ENCODE peak calls at places on chromosome 5, in five cellular contexts. J is A549, A is IMR-90, T is HepG2, I is K562. D is an unnamed sample.

GRCh38 chr5:14706615-14707021 is 42.1 kb downstream of the OTULIN start:
- DNase-seq in T (no peak), A (peak; percentile 79), I (no peak), J (no peak), D (no peak)

GRCh38 chr5:137989419-137989818 is 43.5 kb downstream of the FAM13B start:
- DNase-seq in I (no peak), J (no peak), T (no peak), A (no peak), D (no peak)

GRCh38 chr5:173646684-173647083 is 30.2 kb upstream of the BOD1 start:
- DNase-seq in T (no peak), A (no peak), J (no peak), I (no peak), D (no peak)

GRCh38 chr5:36605241-36605640 is 1.2 kb upstream of the SLC1A3 start:
- DNase-seq in I (no peak), A (no peak), T (no peak), J (no peak), D (no peak)

GRCh38 chr5:154237946-154238345 is 47.4 kb downstream of the GALNT10 start:
- DNase-seq in A (no peak), T (no peak), I (no peak), J (no peak), D (no peak)

GRCh38 chr5:14983666-14984441 is 112.3 kb upstream of the ANKH start:
- DNase-seq in I (no peak), J (no peak), A (no peak), T (no peak), D (no peak)

GRCh38 chr5:36696059-36696673 is 89.8 kb downstream of the SLC1A3 start:
- DNase-seq in J (peak; percentile 55), A (peak; percentile 61), I (peak; percentile 37), T (peak; percentile 26), D (peak; percentile 77)

GRCh38 chr5:51172853-51173635 is 210.2 kb upstream of the ISL1 start:
- DNase-seq in I (no peak), J (no peak), A (no peak), T (no peak), D (no peak)

GRCh38 chr5:66829826-66830225 is 233.6 kb downstream of the MAST4 start:
- DNase-seq in I (no peak), A (peak; percentile 8), T (no peak), J (no peak), D (no peak)

GRCh38 chr5:115616492-115616891 is 9.3 kb downstream of the TMED7 start:
- DNase-seq in T (no peak), I (no peak), A (no peak), J (no peak), D (no peak)

GRCh38 chr5:4879693-4880303 is 260.3 kb upstream of the ADAMTS16 start:
- DNase-seq in J (peak; percentile 65), I (peak; percentile 81), A (peak; percentile 47), T (peak; percentile 44), D (peak; percentile 97)

GRCh38 chr5:78899922-78900362 is 85.2 kb downstream of the ARSB start:
- DNase-seq in J (peak; percentile 11), A (peak; percentile 67), I (peak; percentile 66), T (peak; percentile 58), D (peak; percentile 53)

GRCh38 chr5:41120600-41120999 is 49.5 kb upstream of the MROH2B start:
- DNase-seq in I (no peak), T (no peak), A (no peak), J (no peak), D (no peak)
- TF ChIP-seq MAFK in I (no peak), T (no peak), A (no peak), J (no peak), D (no peak)

GRCh38 chr5:179278119-179278518 is 67.1 kb downstream of the ADAMTS2 start:
- DNase-seq in J (no peak), I (no peak), A (peak; percentile 23), T (no peak), D (no peak)

GRCh38 chr5:179276838-179277395 is 68.3 kb downstream of the ADAMTS2 start:
- DNase-seq in T (no peak), A (no peak), I (peak; percentile 24), J (no peak), D (no peak)

GRCh38 chr5:179275381-179275878 is 69.8 kb downstream of the ADAMTS2 start:
- DNase-seq in J (no peak), A (no peak), T (no peak), I (no peak), D (no peak)

GRCh38 chr5:179274321-179275315 is 70.6 kb downstream of the ADAMTS2 start:
- DNase-seq in J (no peak), T (no peak), A (no peak), I (no peak), D (no peak)

DNA sequence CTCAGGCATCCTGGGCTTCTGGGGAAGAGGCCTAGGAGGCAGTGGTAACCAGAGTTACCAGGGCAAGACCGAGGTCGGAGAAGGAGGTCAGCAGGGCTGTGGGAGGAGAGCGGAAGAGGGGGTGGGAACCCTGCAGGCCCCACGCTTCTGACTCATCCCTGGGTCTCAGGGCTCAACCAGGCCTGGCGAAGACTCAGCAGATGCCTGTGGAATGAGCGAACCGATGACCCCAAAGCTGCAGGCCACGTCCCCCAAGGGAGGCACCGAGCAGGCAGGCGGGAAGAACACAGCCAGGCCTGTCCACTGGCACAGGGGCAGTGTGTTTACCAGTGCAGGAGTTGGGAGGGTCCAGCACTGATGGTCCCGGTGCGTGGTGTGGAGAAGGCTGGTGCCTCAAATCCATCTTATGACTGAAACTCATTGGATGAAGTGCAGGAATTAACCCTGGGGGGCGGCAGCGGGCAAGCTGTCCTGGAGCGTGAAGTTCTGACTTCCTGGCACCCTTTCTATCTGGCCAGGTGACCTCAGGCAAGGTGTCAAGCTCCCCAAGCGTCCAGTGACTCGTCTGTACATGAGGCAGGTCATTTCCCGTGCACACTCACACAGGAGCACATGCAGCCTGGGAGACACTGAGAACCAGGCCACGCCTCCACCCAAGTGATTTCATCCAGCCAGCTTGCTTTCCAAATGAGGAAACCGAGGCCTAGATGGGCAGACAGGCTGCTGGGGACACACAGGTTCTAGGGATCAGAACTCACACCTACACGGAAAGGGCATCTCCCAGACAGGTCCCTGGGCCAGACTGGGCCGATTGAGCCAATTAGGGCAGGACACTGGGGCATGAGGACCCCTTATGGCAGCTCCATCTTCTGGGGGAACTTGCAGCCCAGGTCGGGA is 69.1 kb downstream of the ADAMTS2 start:
- DNase-seq in A (peak; percentile 98), I (peak; percentile 39), J (no peak), T (peak; percentile 26), D (no peak)
- TF ChIP-seq MAFK in A (peak; percentile 30), I (no peak), J (no peak), T (no peak), D (no peak)

GRCh38 chr5:35436441-35437057 is 181.1 kb upstream of the SPEF2 start:
- DNase-seq in T (peak; percentile 47), I (peak; percentile 11), J (peak; percentile 9), A (peak; percentile 22), D (no peak)
- TF ChIP-seq MAFK in T (no peak), I (no peak), J (no peak), A (no peak), D (no peak)

GRCh38 chr5:31196309-31196708 is 2.8 kb downstream of the CDH6 start:
- DNase-seq in A (peak; percentile 66), I (no peak), J (no peak), T (peak; percentile 9), D (no peak)
- TF ChIP-seq MAFK in A (no peak), I (no peak), J (no peak), T (no peak), D (no peak)

DNA sequence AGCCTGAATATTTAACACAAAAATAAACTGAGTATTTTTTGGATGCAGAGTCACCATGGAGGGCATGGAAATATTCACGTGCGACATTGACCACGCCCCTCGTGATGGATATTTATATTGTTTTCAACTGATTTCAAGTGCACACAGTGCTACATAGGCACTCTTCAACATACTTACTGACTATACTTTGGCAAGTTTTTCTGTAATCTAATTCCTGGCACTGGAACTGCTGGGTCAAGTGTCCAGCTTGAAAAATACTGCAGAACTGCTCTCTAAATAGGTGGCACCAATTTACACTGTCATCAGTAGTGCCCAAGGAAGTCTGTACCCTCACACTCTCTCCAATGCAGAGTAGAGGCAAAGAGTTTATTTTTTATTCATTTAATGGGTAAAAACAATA is 65.1 kb downstream of the FBN2 start:
- DNase-seq in J (no peak), T (no peak), I (no peak), A (no peak), D (no peak)
- TF ChIP-seq MAFK in J (no peak), T (no peak), I (no peak), A (no peak), D (no peak)

GRCh38 chr5:155616779-155617392 is 603.3 kb downstream of the KIF4B start:
- DNase-seq in A (no peak), J (peak; percentile 52), T (peak; percentile 13), I (peak; percentile 47), D (peak; percentile 13)
- TF ChIP-seq MAFK in A (no peak), J (no peak), T (no peak), I (no peak), D (no peak)